ENCODE peak calls at places on chromosomes 6 and 20, in eight cellular contexts. K, J, S, H, E, A, P and D are unnamed samples.

GRCh38 chr20:47704746-47705496 is 80.4 kb downstream of the SULF2 start:
- DNase-seq in K (no peak), J (no peak), S (no peak), H (no peak), E (no peak), A (no peak), P (no peak), D (no peak)

GRCh38 chr6:170271771-170272314 is 19.0 kb downstream of the DLL1 start:
- DNase-seq in K (no peak), J (no peak), S (no peak), H (no peak), E (no peak), A (no peak), P (no peak), D (peak; percentile 45)

GRCh38 chr20:58900292-58900931 is 47.9 kb downstream of the GNAS start:
- DNase-seq in K (no peak), J (no peak), S (no peak), H (no peak), E (no peak), A (no peak), P (peak; percentile 64), D (no peak)

GRCh38 chr6:158472453-158472852 is 87.4 kb upstream of the TMEM181 start:
- DNase-seq in K (no peak), J (no peak), S (no peak), H (no peak), E (peak; percentile 43), A (no peak), P (no peak), D (no peak)

GRCh38 chr6:27679308-27679967 is 206.5 kb upstream of the ZNF184 start:
- DNase-seq in K (no peak), J (no peak), S (no peak), H (no peak), E (no peak), A (no peak), P (peak; percentile 60), D (no peak)

GRCh38 chr6:11403035-11403601 is 134.4 kb upstream of the TMEM170B start:
- DNase-seq in K (no peak), J (no peak), S (no peak), H (no peak), E (no peak), A (no peak), P (no peak), D (no peak)

GRCh38 chr6:122997541-122998150 is 1.6 kb downstream of the CLVS2 start:
- DNase-seq in K (no peak), J (no peak), S (no peak), H (no peak), E (peak; percentile 16), A (no peak), P (no peak), D (no peak)

GRCh38 chr6:54236984-54237383 is 71.3 kb upstream of the TINAG start:
- DNase-seq in K (peak; percentile 1), J (no peak), S (no peak), H (no peak), E (no peak), A (no peak), P (no peak), D (no peak)

GRCh38 chr20:43723735-43724134 is 3.1 kb downstream of the GTSF1L start:
- DNase-seq in K (no peak), J (no peak), S (no peak), H (no peak), E (no peak), A (no peak), P (no peak), D (peak; percentile 58)

GRCh38 chr6:70763754-70764153 is 96.1 kb downstream of the SMAP1 start:
- DNase-seq in K (no peak), J (no peak), S (no peak), H (no peak), E (no peak), A (no peak), P (no peak), D (no peak)

GRCh38 chr20:36249450-36249849 is 13.2 kb downstream of the AAR2 start:
- DNase-seq in K (no peak), J (no peak), S (no peak), H (no peak), E (no peak), A (no peak), P (no peak), D (no peak)

GRCh38 chr20:4160761-4161305 is 145.5 kb upstream of the RNF24 start:
- DNase-seq in K (no peak), J (no peak), S (peak; percentile 37), H (no peak), E (no peak), A (no peak), P (peak; percentile 39), D (peak; percentile 56)

GRCh38 chr20:10596726-10597125 is 77.1 kb downstream of the JAG1 start:
- DNase-seq in K (peak; percentile 76), J (no peak), S (peak; percentile 91), H (no peak), E (no peak), A (no peak), P (no peak), D (no peak)

GRCh38 chr6:16752206-16752867 is 8.9 kb downstream of the ATXN1 start:
- DNase-seq in K (peak; percentile 75), J (no peak), S (peak; percentile 74), H (no peak), E (no peak), A (no peak), P (no peak), D (peak; percentile 80)

GRCh38 chr6:11246722-11247121 is 14.3 kb upstream of the NEDD9 start:
- DNase-seq in K (no peak), J (no peak), S (no peak), H (no peak), E (no peak), A (no peak), P (no peak), D (no peak)

GRCh38 chr6:116157391-116157790 is 31.5 kb upstream of the COL10A1 start:
- DNase-seq in K (no peak), J (no peak), S (no peak), H (no peak), E (no peak), A (no peak), P (no peak), D (no peak)

GRCh38 chr6:83151114-83151513 is 42.0 kb downstream of the PGM3 start:
- DNase-seq in K (no peak), J (no peak), S (no peak), H (no peak), E (no peak), A (no peak), P (peak; percentile 7), D (no peak)

GRCh38 chr20:4661191-4661590 is 60.5 kb upstream of the PRND start:
- DNase-seq in K (no peak), J (no peak), S (no peak), H (no peak), E (no peak), A (no peak), P (peak; percentile 23), D (peak; percentile 31)

GRCh38 chr6:39490120-39490519 is 167.6 kb upstream of the KCNK16 start:
- DNase-seq in K (no peak), J (no peak), S (no peak), H (no peak), E (no peak), A (no peak), P (no peak), D (no peak)

GRCh38 chr6:2307794-2308193 is 62.4 kb upstream of the GMDS start:
- DNase-seq in K (no peak), J (no peak), S (no peak), H (no peak), E (no peak), A (no peak), P (no peak), D (no peak)

GRCh38 chr20:50744143-50744792 is 12.9 kb downstream of the PARD6B start:
- DNase-seq in K (peak; percentile 92), J (no peak), S (peak; percentile 96), H (peak; percentile 67), E (peak; percentile 64), A (peak; percentile 52), P (peak; percentile 36), D (no peak)

GRCh38 chr6:101876431-101876830 is 482.9 kb downstream of the GRIK2 start:
- DNase-seq in K (no peak), J (no peak), S (no peak), H (no peak), E (no peak), A (no peak), P (no peak), D (no peak)

GRCh38 chr6:30154709-30155521 is 6.1 kb downstream of the TRIM10 start:
- DNase-seq in K (peak; percentile 52), J (no peak), S (peak; percentile 82), H (no peak), E (no peak), A (no peak), P (no peak), D (no peak)

GRCh38 chr20:910840-911770 is 5.0 kb downstream of the ANGPT4 start:
- DNase-seq in K (no peak), J (no peak), S (no peak), H (no peak), E (no peak), A (no peak), P (no peak), D (no peak)

GRCh38 chr6:158047563-158048323 is 66.1 kb downstream of the SYNJ2 start:
- DNase-seq in K (no peak), J (no peak), S (peak; percentile 68), H (no peak), E (no peak), A (no peak), P (no peak), D (no peak)

GRCh38 chr20:37922016-37922415 is 19.1 kb downstream of the VSTM2L start:
- DNase-seq in K (no peak), J (no peak), S (no peak), H (no peak), E (no peak), A (no peak), P (no peak), D (no peak)

GRCh38 chr6:148617522-148617921 is 129.3 kb upstream of the UST start:
- DNase-seq in K (no peak), J (no peak), S (no peak), H (no peak), E (no peak), A (no peak), P (no peak), D (peak; percentile 12)

GRCh38 chr20:49391404-49392245 is 90.8 kb downstream of the KCNB1 start:
- DNase-seq in K (no peak), J (no peak), S (no peak), H (no peak), E (no peak), A (no peak), P (no peak), D (no peak)
- H3K27ac ChIP-seq in K (no peak overlapping the region), J (no peak overlapping the region), S (no peak overlapping the region), H (no peak overlapping the region), E (no peak overlapping the region), A (no peak overlapping the region), P (no peak overlapping the region), D (no peak overlapping the region)

GRCh38 chr6:161164182-161164625 is 109.7 kb downstream of the AGPAT4 start:
- DNase-seq in K (no peak), J (no peak), S (no peak), H (no peak), E (no peak), A (no peak), P (no peak), D (no peak)
- TF ChIP-seq REST in K (no peak), J (no peak), S (no peak), H (no peak), E (no peak), A (no peak), P (no peak), D (no peak)

GRCh38 chr6:4776493-4776966 is 326 bp downstream of the CDYL start:
- DNase-seq in K (no peak), J (no peak), S (peak; percentile 22), H (no peak), E (peak; percentile 89), A (peak; percentile 90), P (peak; percentile 49), D (no peak)
- H3K27ac ChIP-seq in K (peak overlapping the region; percentile 100), J (no peak overlapping the region), S (peak overlapping the region; percentile 48), H (peak overlapping the region; percentile 75), E (peak overlapping the region; percentile 68), A (peak overlapping the region; percentile 80), P (no peak overlapping the region), D (peak overlapping the region; percentile 34)

GRCh38 chr6:55568779-55569439 is 10.1 kb downstream of the HMGCLL1 start:
- DNase-seq in K (no peak), J (no peak), S (no peak), H (no peak), E (no peak), A (no peak), P (no peak), D (no peak)
- TF ChIP-seq REST in K (no peak), J (no peak), S (no peak), H (no peak), E (no peak), A (no peak), P (no peak), D (no peak)